ENCODE peak calls at places on chromosomes 11 and 22, in four cellular contexts. K is fibroblast of lung; R is CD4-positive, alpha-beta T cell; M is globus pallidus. Q is an unnamed sample.

GRCh38 chr11:47212938-47213337 is 1.8 kb upstream of the DDB2 start:
- DNase-seq in K (no peak), R (no peak), M (no peak), Q (no peak)

GRCh38 chr11:117979481-117980211 is 6.5 kb upstream of the IL10RA start:
- DNase-seq in M (peak; percentile 51), R (no peak), K (no peak), Q (no peak)

GRCh38 chr22:29907753-29908515 is 25.0 kb downstream of the MTMR3 start:
- DNase-seq in M (peak; percentile 9), R (no peak), K (peak; percentile 98), Q (peak; percentile 91)

GRCh38 chr22:33657670-33658069 is 262.6 kb downstream of the LARGE1 start:
- DNase-seq in K (no peak), R (no peak), M (no peak), Q (no peak)

GRCh38 chr11:130829801-130830562 is 86.3 kb downstream of the SNX19 start:
- DNase-seq in M (peak; percentile 25), R (no peak), K (peak; percentile 47), Q (no peak)

GRCh38 chr11:65102142-65103095 is 6.4 kb downstream of the VPS51 start:
- DNase-seq in M (peak; percentile 88), R (no peak), K (peak; percentile 33), Q (no peak)

GRCh38 chr22:50308597-50308935 is 1.1 kb upstream of the PLXNB2 start:
- DNase-seq in K (peak; percentile 68), R (no peak), M (peak; percentile 68), Q (no peak)

GRCh38 chr11:50072226-50073112 is 39.8 kb downstream of the OR4C45 start:
- DNase-seq in R (no peak), M (no peak), K (no peak), Q (no peak)

GRCh38 chr11:62497132-62497915 is 49.3 kb downstream of the AHNAK start:
- DNase-seq in R (no peak), K (peak; percentile 73), M (peak; percentile 72), Q (peak; percentile 81)

GRCh38 chr11:8006349-8006977 is 19.3 kb downstream of the EIF3F start:
- DNase-seq in K (peak; percentile 53), M (peak; percentile 61), R (no peak), Q (peak; percentile 62)

GRCh38 chr22:41801147-41801819 is 804 bp downstream of the CCDC134 start:
- DNase-seq in M (no peak), K (no peak), R (no peak), Q (no peak)

GRCh38 chr11:83978942-83979341 is 692.8 kb upstream of the CCDC90B start:
- DNase-seq in K (no peak), R (no peak), M (no peak), Q (no peak)

GRCh38 chr11:118953265-118953664 is 2.8 kb upstream of the UPK2 start:
- DNase-seq in M (peak; percentile 83), R (no peak), K (peak; percentile 45), Q (peak; percentile 59)

GRCh38 chr11:80944758-80945157 is 1503.9 kb upstream of the TENM4 start:
- DNase-seq in R (no peak), M (no peak), K (no peak), Q (no peak)

GRCh38 chr11:2549876-2550605 is 105.2 kb downstream of the KCNQ1 start:
- DNase-seq in R (no peak), M (no peak), K (no peak), Q (no peak)

GRCh38 chr11:119421351-119421750 is 1.6 kb downstream of the THY1 start:
- DNase-seq in R (no peak), K (peak; percentile 23), M (no peak), Q (peak; percentile 60)

GRCh38 chr11:123286761-123287160 is 91.7 kb upstream of the CLMP start:
- DNase-seq in K (no peak), R (no peak), M (no peak), Q (peak; percentile 54)

Q was measured in A673.